ENCODE peak calls at places on chromosomes 4 and X, in four cellular contexts. O, L, S and H are unnamed samples.

GRCh38 chr4:81470456-81471327 is 1.0 kb downstream of the RASGEF1B start:
- DNase-seq in O (no peak), L (peak; percentile 24), S (peak; percentile 29), H (peak; percentile 81)

GRCh38 chr4:8765631-8766590 is 105.7 kb downstream of the HMX1 start:
- DNase-seq in O (no peak), L (no peak), S (no peak), H (no peak)

GRCh38 chr4:139256349-139256748 is 23.7 kb downstream of the MGARP start:
- DNase-seq in O (no peak), L (no peak), S (no peak), H (no peak)

GRCh38 chr4:154854362-154854761 is 73.3 kb downstream of the RBM46 start:
- DNase-seq in O (no peak), L (no peak), S (no peak), H (no peak)

GRCh38 chrX:20743054-20743453 is 476.3 kb upstream of the RPS6KA3 start:
- DNase-seq in O (no peak), L (no peak), S (no peak), H (no peak)

GRCh38 chr4:33226783-33227182 is 2506.6 kb downstream of the PCDH7 start:
- DNase-seq in O (no peak), L (no peak), S (no peak), H (no peak)

GRCh38 chr4:87896020-87896621 is 63.4 kb downstream of the MEPE start:
- DNase-seq in O (peak; percentile 48), L (no peak), S (no peak), H (no peak)

GRCh38 chr4:138192113-138192512 is 50.0 kb downstream of the SLC7A11 start:
- DNase-seq in O (peak; percentile 9), L (no peak), S (no peak), H (no peak)

GRCh38 chr4:58649236-58649635 is 1539.1 kb upstream of the IGFBP7 start:
- DNase-seq in O (no peak), L (no peak), S (no peak), H (no peak)

GRCh38 chrX:102129473-102129872 is 4.0 kb downstream of the TCEAL2 start:
- DNase-seq in O (no peak), L (no peak), S (no peak), H (no peak)

GRCh38 chrX:149762696-149763614 is 10.9 kb upstream of the HSFX1 start:
- DNase-seq in O (no peak), L (no peak), S (no peak), H (no peak)

GRCh38 chr4:100816646-100817045 is 298.8 kb upstream of the EMCN start:
- DNase-seq in O (no peak), L (no peak), S (no peak), H (no peak)

GRCh38 chr4:145885666-145886065 is 53.0 kb downstream of the ZNF827 start:
- DNase-seq in O (no peak), L (no peak), S (no peak), H (no peak)

GRCh38 chr4:72568959-72569718 is at the start of gene ADAMTS3:
- DNase-seq in O (peak; percentile 41), L (peak; percentile 3), S (no peak), H (no peak)